ENCODE peak calls at places on chromosome 13, in five cellular contexts. One of them, this sample, is unnamed.

GRCh38 chr13:48009298-48009697 is 8.2 kb upstream of the SUCLA2 start:
- DNase-seq in AG04450: peak
- DNase-seq in heart left ventricle: no peak
- DNase-seq in cardiac muscle cell: no peak
- DNase-seq in heart right ventricle: no peak
- DNase-seq in this sample: no peak

GRCh38 chr13:28401303-28402056 is 93.4 kb downstream of the FLT1 start:
- DNase-seq in AG04450: no peak
- DNase-seq in heart right ventricle: no peak
- DNase-seq in heart left ventricle: no peak
- DNase-seq in cardiac muscle cell: no peak
- DNase-seq in this sample: no peak

GRCh38 chr13:113137656-113138292 is 15.2 kb downstream of the F10 start:
- DNase-seq in cardiac muscle cell: no peak
- DNase-seq in heart left ventricle: no peak
- DNase-seq in AG04450: no peak
- DNase-seq in heart right ventricle: no peak
- DNase-seq in this sample: no peak

GRCh38 chr13:55437162-55437561 is 1703.6 kb upstream of the PRR20A start:
- DNase-seq in cardiac muscle cell: no peak
- DNase-seq in AG04450: no peak
- DNase-seq in heart left ventricle: no peak
- DNase-seq in heart right ventricle: no peak
- DNase-seq in this sample: no peak

GRCh38 chr13:61797397-61797796 is 381.7 kb upstream of the PCDH20 start:
- DNase-seq in AG04450: no peak
- DNase-seq in heart left ventricle: no peak
- DNase-seq in heart right ventricle: no peak
- DNase-seq in cardiac muscle cell: no peak
- DNase-seq in this sample: no peak

GRCh38 chr13:29496241-29496712 is 99.2 kb downstream of the SLC7A1 start:
- DNase-seq in heart left ventricle: no peak
- DNase-seq in cardiac muscle cell: no peak
- DNase-seq in AG04450: no peak
- DNase-seq in heart right ventricle: peak
- DNase-seq in this sample: no peak

GRCh38 chr13:67224148-67224846 is 5.8 kb downstream of the PCDH9 start:
- DNase-seq in heart right ventricle: peak
- DNase-seq in AG04450: peak
- DNase-seq in heart left ventricle: peak
- DNase-seq in cardiac muscle cell: peak
- DNase-seq in this sample: peak

GRCh38 chr13:73059460-73060250 is 850 bp downstream of the KLF5 start:
- DNase-seq in AG04450: no peak
- DNase-seq in heart left ventricle: peak
- DNase-seq in heart right ventricle: peak
- DNase-seq in cardiac muscle cell: peak
- DNase-seq in this sample: peak

GRCh38 chr13:97238883-97239282 is 16.8 kb downstream of the MBNL2 start:
- DNase-seq in cardiac muscle cell: no peak
- DNase-seq in heart right ventricle: no peak
- DNase-seq in AG04450: no peak
- DNase-seq in heart left ventricle: no peak
- DNase-seq in this sample: no peak

GRCh38 chr13:83827338-83827737 is 54.9 kb downstream of the SLITRK1 start:
- DNase-seq in cardiac muscle cell: no peak
- DNase-seq in heart left ventricle: no peak
- DNase-seq in AG04450: no peak
- DNase-seq in heart right ventricle: no peak
- DNase-seq in this sample: no peak

GRCh38 chr13:76471486-76471885 is 414.7 kb downstream of the KCTD12 start:
- DNase-seq in cardiac muscle cell: no peak
- DNase-seq in AG04450: no peak
- DNase-seq in heart right ventricle: no peak
- DNase-seq in heart left ventricle: no peak
- DNase-seq in this sample: no peak

GRCh38 chr13:30181856-30182651 is 125.3 kb downstream of the KATNAL1 start:
- DNase-seq in heart left ventricle: no peak
- DNase-seq in cardiac muscle cell: no peak
- DNase-seq in AG04450: no peak
- DNase-seq in heart right ventricle: no peak
- DNase-seq in this sample: no peak

GRCh38 chr13:114000151-114001040 is 26.5 kb upstream of the C13orf46 start:
- DNase-seq in AG04450: no peak
- DNase-seq in heart right ventricle: no peak
- DNase-seq in heart left ventricle: no peak
- DNase-seq in cardiac muscle cell: no peak
- DNase-seq in this sample: no peak

GRCh38 chr13:80168089-80168850 is 172.7 kb downstream of the SPRY2 start:
- DNase-seq in cardiac muscle cell: peak
- DNase-seq in heart left ventricle: peak
- DNase-seq in AG04450: no peak
- DNase-seq in heart right ventricle: no peak
- DNase-seq in this sample: no peak

GRCh38 chr13:39036212-39036611 is 1.7 kb downstream of the PROSER1 start:
- DNase-seq in heart left ventricle: no peak
- DNase-seq in heart right ventricle: no peak
- DNase-seq in cardiac muscle cell: peak
- DNase-seq in AG04450: no peak
- DNase-seq in this sample: no peak

GRCh38 chr13:37747071-37747612 is 122.4 kb downstream of the TRPC4 start:
- DNase-seq in heart right ventricle: no peak
- DNase-seq in AG04450: peak
- DNase-seq in cardiac muscle cell: no peak
- DNase-seq in heart left ventricle: no peak
- DNase-seq in this sample: no peak

GRCh38 chr13:114108894-114109293 is 23.5 kb downstream of the RASA3 start:
- DNase-seq in cardiac muscle cell: no peak
- DNase-seq in heart left ventricle: no peak
- DNase-seq in AG04450: no peak
- DNase-seq in heart right ventricle: no peak
- DNase-seq in this sample: peak

GRCh38 chr13:45206340-45206739 is 5.5 kb upstream of the KCTD4 start:
- DNase-seq in heart left ventricle: no peak
- DNase-seq in AG04450: peak
- DNase-seq in heart right ventricle: no peak
- DNase-seq in cardiac muscle cell: no peak
- DNase-seq in this sample: no peak
- H3K27ac ChIP-seq in heart left ventricle: peak
- H3K27ac ChIP-seq in AG04450: peak
- H3K27ac ChIP-seq in heart right ventricle: peak
- H3K27ac ChIP-seq in cardiac muscle cell: no peak
- H3K27ac ChIP-seq in this sample: no peak

GRCh38 chr13:35879111-35879510 is 252.1 kb downstream of the DCLK1 start:
- DNase-seq in cardiac muscle cell: no peak
- DNase-seq in heart left ventricle: no peak
- DNase-seq in heart right ventricle: no peak
- DNase-seq in AG04450: no peak
- DNase-seq in this sample: no peak
- TF ChIP-seq CTCF in cardiac muscle cell: no peak
- TF ChIP-seq CTCF in heart left ventricle: no peak
- TF ChIP-seq CTCF in heart right ventricle: no peak
- TF ChIP-seq CTCF in AG04450: no peak
- TF ChIP-seq CTCF in this sample: no peak

DNA sequence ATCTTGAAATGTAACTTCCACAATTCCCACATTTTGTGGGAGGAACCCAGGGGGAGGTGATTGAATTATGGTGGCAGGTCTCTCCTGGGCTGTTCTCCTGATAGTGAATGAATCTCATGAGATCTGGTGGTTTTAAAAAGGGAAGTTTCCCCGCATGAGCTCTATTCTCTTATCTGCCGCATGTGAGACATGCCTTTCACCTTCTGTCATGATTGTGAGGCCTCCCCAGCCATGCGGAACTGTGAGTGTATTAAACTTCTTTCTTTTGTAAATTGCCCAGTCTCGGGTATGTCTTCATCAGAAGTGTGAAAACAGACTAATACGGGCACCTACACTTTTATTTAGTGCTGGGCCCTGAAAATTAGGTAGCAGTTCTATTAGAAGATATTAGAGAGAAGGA is 45.8 kb downstream of the TNFSF13B start:
- DNase-seq in AG04450: no peak
- DNase-seq in cardiac muscle cell: no peak
- DNase-seq in heart right ventricle: no peak
- DNase-seq in heart left ventricle: no peak
- DNase-seq in this sample: no peak
- H3K27ac ChIP-seq in AG04450: no peak
- H3K27ac ChIP-seq in cardiac muscle cell: no peak
- H3K27ac ChIP-seq in heart right ventricle: no peak
- H3K27ac ChIP-seq in heart left ventricle: no peak
- H3K27ac ChIP-seq in this sample: no peak

DNA sequence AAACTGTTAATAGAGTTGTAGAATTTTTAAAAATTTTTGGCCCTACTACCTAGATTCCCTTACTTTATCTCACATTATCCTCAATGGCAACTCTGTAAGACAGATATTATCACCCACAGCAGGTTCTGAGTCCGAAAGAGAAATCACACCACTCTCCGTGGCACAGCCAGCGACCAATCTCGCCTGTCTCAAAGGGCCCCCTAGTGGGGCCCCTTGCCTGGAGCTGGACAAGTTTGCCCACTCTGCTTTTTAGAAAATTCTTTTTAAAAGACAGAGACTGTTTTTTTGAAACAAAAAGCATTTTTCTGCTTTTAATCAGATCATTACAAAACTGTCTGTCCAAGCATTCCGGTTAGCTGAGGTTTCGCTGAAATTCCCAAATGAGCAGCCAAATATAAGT is 21.7 kb downstream of the PHF11 start:
- DNase-seq in heart left ventricle: no peak
- DNase-seq in cardiac muscle cell: peak
- DNase-seq in AG04450: no peak
- DNase-seq in heart right ventricle: no peak
- DNase-seq in this sample: no peak
- TF ChIP-seq CTCF in heart left ventricle: no peak
- TF ChIP-seq CTCF in cardiac muscle cell: peak
- TF ChIP-seq CTCF in AG04450: peak
- TF ChIP-seq CTCF in heart right ventricle: peak
- TF ChIP-seq CTCF in this sample: no peak

GRCh38 chr13:108828053-108828806 is 198.8 kb downstream of the MYO16 start:
- DNase-seq in heart right ventricle: no peak
- DNase-seq in cardiac muscle cell: no peak
- DNase-seq in AG04450: no peak
- DNase-seq in heart left ventricle: no peak
- DNase-seq in this sample: no peak
- H3K27ac ChIP-seq in heart right ventricle: no peak
- H3K27ac ChIP-seq in cardiac muscle cell: no peak
- H3K27ac ChIP-seq in AG04450: no peak
- H3K27ac ChIP-seq in heart left ventricle: no peak
- H3K27ac ChIP-seq in this sample: no peak

GRCh38 chr13:91805605-91806004 is 407.2 kb downstream of the GPC5 start:
- DNase-seq in heart right ventricle: no peak
- DNase-seq in AG04450: no peak
- DNase-seq in cardiac muscle cell: peak
- DNase-seq in heart left ventricle: no peak
- DNase-seq in this sample: no peak
- TF ChIP-seq CTCF in heart right ventricle: peak
- TF ChIP-seq CTCF in AG04450: no peak
- TF ChIP-seq CTCF in cardiac muscle cell: peak
- TF ChIP-seq CTCF in heart left ventricle: peak
- TF ChIP-seq CTCF in this sample: no peak

This sample was measured in ovary.